ENCODE peak calls at places on chromosomes 11 and 22, in four cellular contexts. W is pancreas, X is SK-N-SH, Z is foreskin keratinocyte. R is an unnamed sample. For H3K27me3, the result is how much of the 10 kb centered on the place peaks cover.

GRCh38 chr11:100624346-100624745 is 62.7 kb upstream of the ARHGAP42 start:
- DNase-seq in Z (peak), X (no peak), W (no peak), R (no peak)

GRCh38 chr11:9861860-9862725 is 198.2 kb downstream of the SWAP70 start:
- DNase-seq in Z (peak), W (peak), X (peak), R (no peak)

GRCh38 chr11:96642584-96642983 is 252.8 kb downstream of the JRKL start:
- DNase-seq in X (no peak), Z (no peak), W (no peak), R (no peak)

GRCh38 chr11:43903969-43904368 is 23.3 kb downstream of the ALKBH3 start:
- DNase-seq in W (no peak), X (peak), Z (no peak), R (no peak)

GRCh38 chr11:105000797-105001196 is 22.2 kb downstream of the CASP5 start:
- DNase-seq in Z (no peak), W (no peak), X (no peak), R (no peak)

GRCh38 chr11:68843703-68844312 is 2.1 kb upstream of the CPT1A start:
- DNase-seq in W (peak), Z (no peak), X (no peak), R (no peak)

GRCh38 chr11:103222801-103223200 is 113.6 kb downstream of the DYNC2H1 start:
- DNase-seq in X (no peak), W (peak), Z (no peak), R (no peak)

GRCh38 chr11:110184974-110185597 is 91.9 kb downstream of the ZC3H12C start:
- DNase-seq in W (peak), X (no peak), Z (no peak), R (no peak)

GRCh38 chr22:20566420-20567260 is 59.2 kb downstream of the MED15 start:
- DNase-seq in X (no peak), Z (no peak), W (peak), R (no peak)

GRCh38 chr11:80031014-80031565 is 590.3 kb upstream of the TENM4 start:
- DNase-seq in W (no peak), Z (no peak), X (no peak), R (no peak)

GRCh38 chr22:22720724-22721261 is 76.4 kb downstream of the GGTLC2 start:
- DNase-seq in Z (no peak), W (no peak), X (no peak), R (no peak)

GRCh38 chr11:76588455-76589325 is 81.9 kb downstream of the LRRC32 start:
- DNase-seq in X (peak), W (no peak), Z (no peak), R (no peak)

GRCh38 chr22:49396817-49397216 is 430.9 kb downstream of the BRD1 start:
- DNase-seq in W (no peak), Z (no peak), X (no peak), R (no peak)

GRCh38 chr11:68843052-68843561 is 1.4 kb upstream of the CPT1A start:
- DNase-seq in X (no peak), Z (no peak), W (no peak), R (no peak)

GRCh38 chr11:125376117-125376516 is 119.9 kb downstream of the FEZ1 start:
- DNase-seq in Z (no peak), W (peak), X (no peak), R (no peak)

GRCh38 chr22:41834005-41834975 is 1.4 kb downstream of the SREBF2 start:
- DNase-seq in W (no peak), Z (no peak), X (no peak), R (no peak)

GRCh38 chr22:50186789-50187523 is 1.2 kb downstream of the TRABD start:
- DNase-seq in Z (no peak), X (no peak), W (peak), R (no peak)

GRCh38 chr22:46364341-46365165 is 29.0 kb downstream of the TRMU start:
- DNase-seq in Z (no peak), W (no peak), X (no peak), R (no peak)

GRCh38 chr11:10490032-10490397 is 35.0 kb downstream of the AMPD3 start:
- DNase-seq in W (no peak), Z (no peak), X (no peak), R (no peak)

GRCh38 chr11:117523680-117524079 is 196.0 kb downstream of the CEP164 start:
- DNase-seq in W (no peak), X (no peak), Z (no peak), R (no peak)

GRCh38 chr11:130522284-130522961 is 74.0 kb downstream of the ADAMTS15 start:
- DNase-seq in Z (peak), W (peak), X (peak), R (peak)

GRCh38 chr22:45587638-45588481 is 83.8 kb upstream of the ATXN10 start:
- DNase-seq in X (no peak), W (no peak), Z (no peak), R (no peak)

GRCh38 chr11:84812351-84813083 is 814.6 kb downstream of the DLG2 start:
- DNase-seq in W (no peak), Z (no peak), X (no peak), R (no peak)

GRCh38 chr11:285021-285893 is 3.7 kb upstream of the PGGHG start:
- DNase-seq in Z (no peak), W (no peak), X (peak), R (no peak)

DNA sequence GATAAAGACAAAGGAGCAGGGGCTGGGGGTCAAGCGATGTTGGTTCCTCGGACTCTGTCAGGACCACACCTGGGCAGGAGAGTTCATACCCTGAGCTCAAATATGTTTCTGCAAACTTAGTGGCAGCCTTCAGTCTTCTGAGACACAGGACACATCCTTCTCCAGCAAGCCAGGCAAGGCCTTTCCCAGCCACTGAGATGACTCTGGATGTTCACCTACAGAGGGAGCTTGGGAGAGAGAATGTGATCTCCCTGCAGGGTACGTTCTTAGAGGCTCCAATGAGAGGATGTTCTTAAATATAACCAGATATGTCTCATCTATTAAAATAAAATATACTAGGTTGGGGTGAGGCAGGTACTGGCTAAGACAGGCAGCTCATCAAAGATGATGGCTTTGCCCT is 461.5 kb downstream of the OPCML start:
- DNase-seq in W (no peak), X (no peak), Z (no peak), R (no peak)
- TF ChIP-seq CTCF in W (no peak), X (no peak), Z (no peak), R (no peak)

GRCh38 chr11:69983571-69983877 is 94.6 kb upstream of the ANO1 start:
- DNase-seq in X (no peak), Z (no peak), W (no peak), R (no peak)
- H3K27me3 ChIP-seq in X (under half), Z (under half), W (under half), R (under half)

GRCh38 chr11:19739872-19740271 is 27.2 kb downstream of the NAV2 start:
- DNase-seq in W (no peak), X (no peak), Z (no peak), R (no peak)
- TF ChIP-seq CTCF in W (no peak), X (peak), Z (no peak), R (peak)

GRCh38 chr11:123173856-123174186 is 21.2 kb downstream of the CLMP start:
- DNase-seq in X (no peak), Z (no peak), W (no peak), R (no peak)
- H3K27me3 ChIP-seq in X (under half), Z (under half), W (under half), R (under half)

DNA sequence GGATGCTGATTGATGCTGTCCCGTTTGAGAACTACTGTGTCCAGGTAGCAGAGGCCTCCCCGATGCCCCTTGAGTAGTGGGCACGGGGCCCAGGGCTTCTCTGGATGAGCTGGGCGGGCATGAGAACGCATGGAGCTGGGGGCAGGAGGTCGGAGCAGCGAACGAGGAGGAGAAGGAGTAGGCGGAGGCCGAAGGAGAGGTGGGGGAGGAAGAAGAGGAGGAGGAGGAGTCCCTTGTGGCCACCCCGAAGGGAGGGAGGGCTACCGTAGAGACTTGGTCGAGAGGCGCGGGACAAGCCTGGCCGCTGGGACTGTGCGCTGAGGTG is 62.9 kb downstream of the CRYBB2 start:
- DNase-seq in X (no peak), Z (no peak), W (no peak), R (no peak)
- TF ChIP-seq CTCF in X (no peak), Z (no peak), W (no peak), R (no peak)

DNA sequence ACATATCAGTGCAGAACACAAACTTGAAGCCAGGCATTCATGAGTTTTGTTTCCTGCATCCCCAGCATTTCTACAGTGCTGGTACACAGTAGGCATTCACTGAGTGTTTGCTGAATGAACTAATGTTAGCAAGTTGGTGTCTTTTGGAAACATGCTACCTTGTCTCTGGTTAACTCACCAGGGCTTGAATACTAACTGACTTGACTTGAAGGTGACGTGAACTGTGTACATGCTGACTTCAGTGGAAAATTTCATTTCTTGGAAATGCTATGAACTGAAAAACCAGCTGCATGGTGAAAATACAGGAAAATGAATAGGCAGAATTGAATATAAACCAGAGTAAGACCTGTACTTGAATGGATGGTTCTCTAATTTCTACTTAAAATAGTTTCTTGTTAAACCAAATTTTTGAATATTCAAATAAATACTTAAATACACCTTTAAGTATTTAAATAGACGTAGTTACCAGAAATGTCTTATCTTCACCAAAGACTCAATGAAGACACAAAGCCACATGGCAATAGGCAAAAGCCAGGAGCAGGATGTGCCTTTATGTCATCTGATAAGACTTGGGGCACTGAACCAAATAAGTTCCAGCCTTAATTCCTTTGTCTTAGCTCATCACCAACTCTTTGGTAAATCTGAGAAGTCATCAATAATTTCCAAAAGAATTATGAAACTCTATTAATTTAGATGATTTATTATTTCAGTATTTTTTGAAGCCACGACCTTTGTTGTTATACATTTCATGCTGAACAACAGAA is 39.7 kb upstream of the POU2AF2 start:
- DNase-seq in Z (no peak), W (no peak), X (no peak), R (no peak)
- H3K27me3 ChIP-seq in Z (under half), W (under half), X (under half), R (under half)

DNA sequence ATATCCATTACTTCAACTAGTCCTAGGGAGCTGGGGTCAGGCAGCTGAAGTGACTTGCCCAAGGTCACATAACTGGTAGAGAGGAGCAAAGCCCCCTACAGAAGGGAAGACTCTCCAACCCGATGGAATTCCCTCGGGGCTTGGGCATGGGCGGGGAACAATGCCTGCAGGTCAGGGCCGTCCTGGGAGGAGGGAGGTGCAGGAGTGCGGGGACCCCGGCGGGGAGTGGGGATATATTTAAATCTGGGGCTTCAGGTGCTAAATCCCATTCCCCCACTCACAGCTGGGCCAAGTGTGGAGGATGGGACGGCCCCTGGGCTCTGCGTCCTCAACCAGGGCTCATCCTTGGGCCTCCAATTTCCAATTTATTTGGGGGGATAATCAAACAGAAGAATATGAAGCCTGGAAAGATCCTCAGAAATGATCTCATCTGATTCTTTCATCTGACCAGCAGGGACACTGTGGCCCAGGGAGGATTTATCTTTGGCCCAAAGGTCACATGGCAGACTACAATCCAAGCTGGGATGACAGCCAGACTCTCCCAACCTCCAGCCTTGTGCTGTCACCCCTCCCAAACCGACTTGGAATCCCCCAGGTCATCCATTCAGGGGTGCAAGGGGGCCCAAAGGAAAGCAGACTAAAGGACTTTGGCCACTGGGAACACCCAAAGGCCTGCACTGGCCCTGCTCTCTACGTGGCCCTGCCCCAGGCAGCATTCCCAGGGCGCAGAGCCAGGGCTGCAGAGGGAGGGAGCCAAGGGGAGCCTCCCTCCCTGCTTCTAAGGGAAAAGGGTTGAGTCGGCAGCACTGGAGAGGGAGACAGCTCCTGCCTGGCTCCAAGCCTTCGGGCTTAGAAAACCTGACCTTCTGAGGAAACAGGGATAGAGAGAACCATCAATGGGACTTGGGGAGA is 8.7 kb upstream of the C1QTNF6 start:
- DNase-seq in Z (peak), W (peak), X (peak), R (peak)
- TF ChIP-seq CTCF in Z (no peak), W (no peak), X (peak), R (peak)

GRCh38 chr22:38441620-38442287 is 13.2 kb downstream of the KCNJ4 start:
- DNase-seq in Z (no peak), W (no peak), X (no peak), R (no peak)
- H3K27me3 ChIP-seq in Z (half or more), W (under half), X (under half), R (under half)

DNA sequence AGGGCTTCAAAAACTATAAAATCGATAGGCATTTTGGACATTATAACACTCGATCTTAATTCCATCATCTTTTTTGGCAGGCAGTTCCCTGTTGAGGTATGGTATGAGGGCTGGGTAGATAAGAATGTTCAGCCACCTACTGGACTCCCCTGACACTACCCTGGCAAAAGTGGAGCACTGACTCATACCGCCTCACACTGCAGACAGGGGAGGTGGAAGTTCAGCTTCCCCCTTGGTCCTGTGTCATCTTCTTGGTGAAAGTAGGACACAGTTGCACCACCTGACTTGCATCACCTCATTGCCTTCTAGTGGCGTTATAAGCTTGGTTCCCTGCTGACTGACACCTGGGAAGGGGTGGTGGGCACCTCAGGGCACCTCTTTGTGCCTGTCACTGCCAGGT is 30.4 kb downstream of the PAAF1 start:
- DNase-seq in Z (peak), W (no peak), X (no peak), R (no peak)
- TF ChIP-seq CTCF in Z (peak), W (no peak), X (peak), R (no peak)

R was measured in BJ.